ENCODE peak calls at places on chromosomes 7 and 10, in four cellular contexts. F is naive B cell, J is GM13977, U is HT-29. V is an unnamed sample.

GRCh38 chr7:155377837-155378579 is 79.9 kb upstream of the EN2 start:
- DNase-seq in F (no peak), J (no peak), U (no peak), V (peak)

GRCh38 chr10:112140110-112140755 is 43.3 kb downstream of the GPAM start:
- DNase-seq in F (peak), J (peak), U (peak), V (peak)

GRCh38 chr7:18457832-18458231 is 37.7 kb upstream of the HDAC9 start:
- DNase-seq in F (no peak), J (no peak), U (no peak), V (no peak)

GRCh38 chr10:34739915-34740314 is 75.2 kb downstream of the PARD3 start:
- DNase-seq in F (no peak), J (no peak), U (peak), V (no peak)

GRCh38 chr7:2049111-2049781 is 183.5 kb downstream of the MAD1L1 start:
- DNase-seq in F (no peak), J (no peak), U (no peak), V (no peak)

GRCh38 chr10:27659786-27660185 is 85.8 kb downstream of the MKX start:
- DNase-seq in F (no peak), J (no peak), U (no peak), V (no peak)

GRCh38 chr7:110418651-110419270 is 672.2 kb upstream of the LRRN3 start:
- DNase-seq in F (no peak), J (no peak), U (no peak), V (no peak)

GRCh38 chr10:110413903-110414562 is 83.7 kb upstream of the DUSP5 start:
- DNase-seq in F (no peak), J (no peak), U (peak), V (no peak)

GRCh38 chr10:44865289-44865671 is 45.9 kb upstream of the TMEM72 start:
- DNase-seq in F (no peak), J (no peak), U (no peak), V (no peak)

GRCh38 chr7:120028636-120029035 is 244.3 kb upstream of the KCND2 start:
- DNase-seq in F (no peak), J (no peak), U (no peak), V (no peak)

V was measured in dermis blood vessel endothelial cell.